ENCODE peak calls at places on chromosomes 13 and 19, in ten cellular contexts. I is T-cell; A is caudate nucleus; P is T-helper 17 cell; H is fibroblast of pulmonary artery; R is activated naive CD8-positive, alpha-beta T cell treated with anti-CD3 and anti-CD28 coated beads, Interleukin-2, amount 50 U/mL, for 24 hours; O is adrenal gland; W is mucosa of descending colon; G is HTR-8/SVneo; X is NAMALWA. J is an unnamed sample.

GRCh38 chr13:98537306-98537705 is 39.6 kb downstream of the STK24 start:
- DNase-seq in I (no peak), A (no peak), P (no peak), H (no peak), R (no peak), O (no peak), W (no peak), G (no peak), X (no peak), J (no peak)

GRCh38 chr13:90427322-90428272 is 919.9 kb upstream of the MIR17HG start:
- DNase-seq in I (no peak), A (no peak), P (no peak), H (no peak), R (no peak), O (no peak), W (no peak), G (no peak), X (no peak), J (no peak)

GRCh38 chr13:110593430-110594130 is 21.8 kb upstream of the NAXD start:
- DNase-seq in I (no peak), A (no peak), P (no peak), H (peak), R (no peak), O (peak), W (no peak), G (peak), X (peak), J (peak)

GRCh38 chr19:38889803-38890202 is 9.6 kb downstream of the SIRT2 start:
- DNase-seq in I (no peak), A (no peak), P (no peak), H (no peak), R (no peak), O (no peak), W (no peak), G (no peak), X (no peak), J (no peak)

GRCh38 chr19:52640916-52641315 is 2.8 kb upstream of the ZNF83 start:
- DNase-seq in I (no peak), A (no peak), P (no peak), H (no peak), R (no peak), O (no peak), W (no peak), G (no peak), X (no peak), J (peak)

GRCh38 chr19:48480151-48480475 is 10.9 kb downstream of the CYTH2 start:
- DNase-seq in I (peak), A (peak), P (no peak), H (no peak), R (peak), O (peak), W (peak), G (no peak), X (no peak), J (no peak)

GRCh38 chr19:40592170-40592569 is 9.0 kb upstream of the LTBP4 start:
- DNase-seq in I (no peak), A (peak), P (no peak), H (peak), R (no peak), O (no peak), W (no peak), G (no peak), X (peak), J (peak)

GRCh38 chr19:49793561-49793840 is 19.6 kb downstream of the FUZ start:
- DNase-seq in I (no peak), A (peak), P (no peak), H (no peak), R (peak), O (peak), W (no peak), G (no peak), X (no peak), J (no peak)

GRCh38 chr19:42121036-42121621 is 11.1 kb downstream of the POU2F2 start:
- DNase-seq in I (no peak), A (no peak), P (no peak), H (no peak), R (peak), O (no peak), W (no peak), G (no peak), X (no peak), J (no peak)

GRCh38 chr13:94080527-94080926 is 399.0 kb downstream of the DCT start:
- DNase-seq in I (no peak), A (no peak), P (no peak), H (no peak), R (no peak), O (no peak), W (no peak), G (no peak), X (no peak), J (peak)

GRCh38 chr13:67299072-67299635 is 69.0 kb upstream of the PCDH9 start:
- DNase-seq in I (no peak), A (no peak), P (no peak), H (peak), R (no peak), O (no peak), W (no peak), G (no peak), X (no peak), J (no peak)

GRCh38 chr19:37227996-37228395 is 10.0 kb downstream of the ZNF383 start:
- DNase-seq in I (peak), A (no peak), P (no peak), H (no peak), R (peak), O (no peak), W (no peak), G (no peak), X (peak), J (peak)

GRCh38 chr13:113122571-113123225 is at the start of gene F10:
- DNase-seq in I (no peak), A (no peak), P (no peak), H (peak), R (no peak), O (peak), W (peak), G (no peak), X (no peak), J (peak)

GRCh38 chr13:23450340-23451046 is 17.0 kb upstream of the SACS start:
- DNase-seq in I (no peak), A (no peak), P (no peak), H (no peak), R (no peak), O (no peak), W (no peak), G (peak), X (peak), J (no peak)

GRCh38 chr13:109494955-109495354 is 291.4 kb downstream of the IRS2 start:
- DNase-seq in I (no peak), A (peak), P (no peak), H (peak), R (no peak), O (peak), W (no peak), G (peak), X (no peak), J (no peak)

GRCh38 chr19:50252111-50252886 is 48.9 kb downstream of the MYH14 start:
- DNase-seq in I (no peak), A (no peak), P (no peak), H (peak), R (peak), O (no peak), W (peak), G (peak), X (peak), J (peak)

GRCh38 chr19:21028969-21029268 is 8.5 kb downstream of the ZNF430 start:
- DNase-seq in I (no peak), A (no peak), P (no peak), H (no peak), R (no peak), O (no peak), W (no peak), G (no peak), X (no peak), J (no peak)

GRCh38 chr13:38824342-38824741 is 137.5 kb downstream of the FREM2 start:
- DNase-seq in I (no peak), A (no peak), P (no peak), H (no peak), R (no peak), O (no peak), W (no peak), G (no peak), X (peak), J (peak)

GRCh38 chr19:35109395-35110112 is 6.1 kb upstream of the FXYD3 start:
- DNase-seq in I (no peak), A (peak), P (no peak), H (no peak), R (no peak), O (no peak), W (peak), G (no peak), X (no peak), J (no peak)